ENCODE peak calls at places on chromosomes 6 and 20, in eight cellular contexts. Y is Peyer's patch, B is IMR-90, J is H9, Z is neural progenitor cell, K is sigmoid colon, W is heart left ventricle, O is PC-3. E is an unnamed sample.
A peak's percentile ranks its signal among the peaks of the same experiment; 100 is the strongest.

GRCh38 chr6:75747371-75747984 is 1.6 kb upstream of the MYO6 start:
- DNase-seq in Y (no peak), Z (no peak), K (no peak), O (peak; percentile 74), J (no peak), W (no peak), B (no peak), E (peak; percentile 53)

GRCh38 chr20:6689339-6689973 is 78.0 kb upstream of the BMP2 start:
- DNase-seq in Z (no peak), J (no peak), O (no peak), Y (no peak), B (no peak), K (no peak), W (no peak), E (no peak)

GRCh38 chr20:62252342-62252966 is 14.1 kb downstream of the OSBPL2 start:
- DNase-seq in B (peak; percentile 22), J (no peak), Z (no peak), O (peak; percentile 64), K (no peak), W (no peak), Y (no peak), E (no peak)

GRCh38 chr6:114000066-114000465 is 29.1 kb upstream of the HDAC2 start:
- DNase-seq in Z (no peak), Y (no peak), K (no peak), W (no peak), J (no peak), B (peak; percentile 82), O (peak; percentile 86), E (no peak)

GRCh38 chr6:18388942-18389341 is 1.8 kb downstream of the RNF144B start:
- DNase-seq in J (no peak), W (no peak), O (peak; percentile 90), Z (no peak), B (peak; percentile 77), K (no peak), Y (no peak), E (no peak)

GRCh38 chr6:115896538-115897129 is 164.1 kb downstream of the FRK start:
- DNase-seq in W (no peak), K (no peak), Z (peak; percentile 62), O (peak; percentile 62), B (peak; percentile 29), Y (no peak), J (no peak), E (no peak)

GRCh38 chr6:16758163-16758975 is 2.9 kb downstream of the ATXN1 start:
- DNase-seq in B (no peak), Y (no peak), W (no peak), K (no peak), J (no peak), O (no peak), Z (peak; percentile 78), E (peak; percentile 27)

GRCh38 chr6:4883298-4883697 is 107.1 kb downstream of the CDYL start:
- DNase-seq in Z (no peak), B (no peak), W (no peak), J (no peak), Y (no peak), K (no peak), O (no peak), E (peak; percentile 35)

GRCh38 chr6:14450133-14451040 is 332.8 kb downstream of the CD83 start:
- DNase-seq in B (peak; percentile 21), K (no peak), Y (no peak), J (no peak), W (no peak), O (no peak), Z (peak; percentile 61), E (no peak)

GRCh38 chr6:9456241-9456658 is 958.6 kb downstream of the TFAP2A start:
- DNase-seq in J (peak; percentile 27), O (no peak), Z (peak; percentile 93), B (no peak), W (no peak), Y (no peak), K (no peak), E (no peak)

DNA sequence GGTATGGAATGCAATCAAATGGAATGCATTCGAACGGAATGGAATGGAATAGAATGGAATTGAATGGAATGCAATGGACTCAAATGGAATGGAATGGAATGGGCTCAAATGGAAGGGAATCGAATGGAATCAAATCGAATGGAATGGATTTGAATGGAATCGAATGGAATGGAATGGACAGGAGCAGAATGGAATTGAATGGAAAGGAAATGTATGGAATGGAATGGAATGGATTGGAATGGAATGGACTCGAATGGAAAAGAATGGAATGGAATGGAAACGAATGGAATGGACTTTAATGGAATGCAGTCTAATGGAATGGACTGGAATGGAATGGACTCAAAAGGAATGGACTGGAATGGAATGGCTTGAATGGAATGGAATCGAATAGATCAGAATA is 18.3 kb upstream of the DEFB115 start:
- DNase-seq in B (no peak), K (no peak), Z (no peak), Y (no peak), O (no peak), W (no peak), J (no peak), E (no peak)
- H3K9me3 ChIP-seq in B (peaks cover 29% of the 10 kb centered on the region), K (peaks cover 12% of the 10 kb centered on the region), Z (peaks cover 82% of the 10 kb centered on the region), Y (no peaks in the 10 kb centered on the region), O (peaks cover 90% of the 10 kb centered on the region), W (peaks cover 96% of the 10 kb centered on the region), J (peaks cover 100% of the 10 kb centered on the region), E (no peaks in the 10 kb centered on the region)

GRCh38 chr6:138957484-138957883 is 30.6 kb downstream of the REPS1 start:
- DNase-seq in K (no peak), Z (no peak), W (no peak), Y (no peak), O (no peak), J (no peak), B (no peak), E (peak; percentile 32)

GRCh38 chr6:138956244-138956924 is 31.7 kb downstream of the REPS1 start:
- DNase-seq in Z (no peak), B (no peak), J (no peak), Y (no peak), O (no peak), W (no peak), K (no peak), E (no peak)

GRCh38 chr6:138957903-138958302 is 30.1 kb downstream of the REPS1 start:
- DNase-seq in W (no peak), J (no peak), Z (no peak), Y (no peak), B (no peak), K (no peak), O (no peak), E (no peak)

GRCh38 chr6:138955262-138955661 is 32.8 kb downstream of the REPS1 start:
- DNase-seq in J (no peak), W (no peak), Y (no peak), O (no peak), B (no peak), K (no peak), Z (no peak), E (no peak)

DNA sequence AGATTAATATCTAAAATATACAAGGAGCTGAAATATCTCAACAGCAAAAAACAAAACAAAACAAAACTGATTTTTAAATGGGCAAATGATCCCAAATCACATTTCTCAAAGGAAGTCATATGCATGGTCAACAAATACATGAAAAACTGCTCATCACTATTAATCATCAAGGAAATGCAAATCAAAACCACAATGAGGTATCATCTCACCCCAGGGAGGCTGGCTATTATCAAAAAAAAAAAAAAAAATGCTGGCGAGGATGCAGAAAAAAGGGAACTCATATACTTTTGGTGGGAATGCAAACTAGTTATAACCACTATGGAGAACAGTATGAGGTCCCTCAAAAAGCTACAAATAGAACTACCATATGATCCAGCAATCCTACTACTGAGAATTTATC is 34.6 kb downstream of the REPS1 start:
- DNase-seq in Z (no peak), W (no peak), Y (no peak), J (no peak), K (no peak), O (peak; percentile 47), B (peak; percentile 22), E (no peak)
- H3K27ac ChIP-seq in Z (no peak overlapping the region), W (no peak overlapping the region), Y (no peak overlapping the region), J (no peak overlapping the region), K (no peak overlapping the region), O (no peak overlapping the region), B (no peak overlapping the region), E (no peak overlapping the region)

GRCh38 chr6:44458551-44458950 is 71.0 kb downstream of the CDC5L start:
- DNase-seq in B (no peak), J (no peak), Z (no peak), K (no peak), Y (no peak), W (no peak), O (no peak), E (no peak)

GRCh38 chr6:44456070-44456965 is 68.8 kb downstream of the CDC5L start:
- DNase-seq in B (peak; percentile 50), W (no peak), O (peak; percentile 73), J (no peak), Z (peak; percentile 56), K (no peak), Y (no peak), E (peak; percentile 39)

GRCh38 chr6:44456966-44457292 is 69.4 kb downstream of the CDC5L start:
- DNase-seq in J (no peak), Y (no peak), B (no peak), W (no peak), K (no peak), O (no peak), Z (no peak), E (no peak)

GRCh38 chr6:44454198-44454597 is 66.7 kb downstream of the CDC5L start:
- DNase-seq in Y (no peak), W (no peak), B (peak; percentile 35), J (no peak), K (no peak), O (peak; percentile 46), Z (no peak), E (no peak)

DNA sequence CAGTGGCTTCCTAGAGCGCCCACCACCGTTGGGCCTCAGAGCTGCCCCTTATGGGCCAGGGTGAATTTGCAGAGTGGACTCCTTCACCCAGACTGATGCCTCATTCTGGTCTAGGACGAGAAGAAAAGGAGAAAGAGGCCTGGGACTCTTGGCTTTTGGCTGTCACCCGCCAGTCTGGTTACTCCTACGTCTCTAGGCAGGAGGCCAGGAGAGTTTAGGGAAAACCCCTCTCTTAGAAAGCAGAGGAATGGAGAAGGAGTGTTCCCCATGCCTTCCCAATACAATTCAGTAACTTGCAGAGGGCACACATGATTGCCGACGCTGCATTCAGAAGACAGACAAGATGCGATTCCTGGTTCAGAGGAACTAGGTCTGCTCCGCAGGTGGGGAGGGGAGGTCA is 70.1 kb downstream of the CDC5L start:
- DNase-seq in W (no peak), K (no peak), B (no peak), Y (no peak), J (no peak), O (no peak), Z (no peak), E (no peak)
- TF ChIP-seq CTCF in W (no peak), K (no peak), B (no peak), Y (no peak), J (no peak), O (no peak), Z (no peak), E (no peak)

DNA sequence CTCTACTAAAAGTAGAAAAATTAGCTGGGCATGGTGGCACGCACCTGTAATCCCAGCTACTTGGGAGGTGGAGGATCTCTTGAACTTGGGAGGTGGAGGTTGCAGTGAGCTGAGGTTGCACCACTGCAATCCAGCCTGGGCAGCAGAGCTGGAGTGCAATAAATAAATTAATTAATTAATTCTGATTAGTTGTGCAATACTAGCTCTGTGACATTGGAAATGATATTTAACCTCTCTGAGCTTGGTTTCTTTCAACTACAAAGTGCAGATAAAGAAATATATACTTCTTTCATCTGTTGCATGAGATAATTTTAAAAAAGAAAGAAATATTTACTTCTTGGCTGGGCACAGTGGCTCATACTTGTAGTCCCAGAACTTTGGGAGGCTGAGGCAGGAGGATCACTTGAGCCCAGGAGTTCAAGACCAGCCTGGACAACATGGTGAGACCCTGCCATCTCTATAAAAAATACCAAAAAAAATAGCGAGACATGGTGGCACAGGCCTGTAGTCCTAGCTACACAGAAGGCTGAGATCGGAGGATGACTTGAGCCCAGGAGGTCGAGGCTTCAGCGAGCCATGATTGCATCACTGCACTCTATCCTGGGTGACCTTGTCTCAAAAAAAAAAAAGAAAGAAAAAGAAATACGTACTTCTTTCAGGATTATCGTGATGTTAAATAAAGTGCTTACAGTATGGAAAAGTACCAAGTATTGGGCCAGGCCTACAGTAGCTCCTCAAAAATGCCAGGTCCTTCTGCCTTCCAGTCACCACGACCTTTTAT is 15.6 kb upstream of the TBCC start:
- DNase-seq in Z (no peak), Y (no peak), J (no peak), B (no peak), W (no peak), K (no peak), O (no peak), E (no peak)
- H3K9me3 ChIP-seq in Z (no peaks in the 10 kb centered on the region), Y (no peaks in the 10 kb centered on the region), J (no peaks in the 10 kb centered on the region), B (no peaks in the 10 kb centered on the region), W (no peaks in the 10 kb centered on the region), K (no peaks in the 10 kb centered on the region), O (no peaks in the 10 kb centered on the region), E (no peaks in the 10 kb centered on the region)